ENCODE peak calls at places on chromosome 14, in eight cellular contexts. S is mammary epithelial cell, C is left lung, U is SK-N-SH, Y is transverse colon, B is pancreas, A is astrocyte, X is heart right ventricle. Z is an unnamed sample. For H3K27me3 and H3K4me1, the result is how much of the 10 kb centered on the place peaks cover.

GRCh38 chr14:51517116-51517515 is 134.6 kb upstream of the FRMD6 start:
- DNase-seq in S (no peak), C (no peak), U (no peak), Y (no peak), B (no peak), A (no peak), X (peak), Z (no peak)

GRCh38 chr14:55545779-55546178 is 34.2 kb upstream of the KTN1 start:
- DNase-seq in S (no peak), C (no peak), U (no peak), Y (no peak), B (no peak), A (no peak), X (no peak), Z (no peak)

GRCh38 chr14:72516936-72517408 is 376.9 kb downstream of the DPF3 start:
- DNase-seq in S (peak), C (no peak), U (peak), Y (peak), B (peak), A (peak), X (peak), Z (peak)

GRCh38 chr14:78970677-78971076 is 800.5 kb downstream of the NRXN3 start:
- DNase-seq in S (no peak), C (no peak), U (no peak), Y (no peak), B (no peak), A (peak), X (no peak), Z (no peak)

GRCh38 chr14:95910628-95911027 is 34.0 kb downstream of the TUNAR start:
- DNase-seq in S (no peak), C (no peak), U (no peak), Y (no peak), B (no peak), A (no peak), X (no peak), Z (no peak)

GRCh38 chr14:61051046-61051445 is 70.0 kb downstream of the SLC38A6 start:
- DNase-seq in S (no peak), C (no peak), U (no peak), Y (no peak), B (no peak), A (no peak), X (peak), Z (no peak)

GRCh38 chr14:101442451-101442850 is 118.8 kb upstream of the DIO3 start:
- DNase-seq in S (no peak), C (no peak), U (no peak), Y (no peak), B (no peak), A (peak), X (no peak), Z (peak)

GRCh38 chr14:52598568-52598967 is 45.9 kb downstream of the GPR137C start:
- DNase-seq in S (no peak), C (no peak), U (no peak), Y (no peak), B (no peak), A (no peak), X (no peak), Z (no peak)

GRCh38 chr14:54691525-54692260 is 124.8 kb downstream of the SAMD4A start:
- DNase-seq in S (peak), C (no peak), U (peak), Y (peak), B (peak), A (no peak), X (peak), Z (peak)

GRCh38 chr14:49427117-49427516 is 159.1 kb downstream of the RPS29 start:
- DNase-seq in S (no peak), C (no peak), U (no peak), Y (no peak), B (no peak), A (no peak), X (no peak), Z (no peak)

GRCh38 chr14:55053018-55053417 is 1.6 kb downstream of the MAPK1IP1L start:
- DNase-seq in S (no peak), C (no peak), U (no peak), Y (no peak), B (no peak), A (no peak), X (no peak), Z (no peak)

GRCh38 chr14:23513466-23514008 is 38.0 kb downstream of the ZFHX2 start:
- DNase-seq in S (no peak), C (no peak), U (no peak), Y (no peak), B (no peak), A (no peak), X (no peak), Z (no peak)

GRCh38 chr14:36520601-36521525 is 831 bp upstream of the NKX2-1 start:
- DNase-seq in S (peak), C (peak), U (peak), Y (peak), B (no peak), A (no peak), X (no peak), Z (no peak)

GRCh38 chr14:61569783-61570182 is 125.5 kb upstream of the HIF1A start:
- DNase-seq in S (peak), C (peak), U (no peak), Y (no peak), B (no peak), A (peak), X (no peak), Z (peak)

GRCh38 chr14:44742202-44742601 is 219.5 kb downstream of the KLHL28 start:
- DNase-seq in S (no peak), C (no peak), U (no peak), Y (no peak), B (no peak), A (no peak), X (no peak), Z (no peak)
- TF ChIP-seq CTCF in S (no peak), C (no peak), U (no peak), Y (no peak), B (no peak), A (no peak), X (no peak), Z (no peak)

DNA sequence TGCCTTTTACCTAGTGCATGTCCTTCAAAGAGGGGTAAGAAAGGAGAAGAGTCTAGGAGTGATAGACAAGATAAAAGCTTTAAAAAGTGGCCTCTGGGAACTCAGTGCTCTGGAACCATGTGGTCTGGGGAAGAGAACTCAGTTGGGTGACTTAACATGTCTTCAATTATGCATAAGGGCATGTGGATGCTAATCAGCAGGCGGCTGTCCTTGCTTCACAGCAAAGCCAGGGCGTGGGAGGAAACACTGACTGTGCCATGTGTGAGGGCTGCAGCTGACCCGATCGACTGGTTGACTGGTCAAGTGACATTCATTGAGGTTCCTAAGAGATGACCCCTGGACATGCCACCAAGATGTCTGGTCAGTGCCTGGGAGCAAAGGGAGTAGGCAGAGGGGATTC is 1053.8 kb downstream of the BCL11B start:
- DNase-seq in S (no peak), C (no peak), U (no peak), Y (no peak), B (no peak), A (no peak), X (no peak), Z (no peak)
- H3K27me3 ChIP-seq in S (under half), C (under half), U (under half), Y (under half), B (under half), A (under half), X (under half), Z (under half)

GRCh38 chr14:104690266-104690711 is 871 bp downstream of the INF2 start:
- DNase-seq in S (no peak), C (peak), U (no peak), Y (peak), B (peak), A (no peak), X (no peak), Z (no peak)
- H3K4me1 ChIP-seq in S (half or more), C (under half), U (under half), Y (half or more), B (under half), A (half or more), X (half or more), Z (half or more)

GRCh38 chr14:32898876-32899275 is 39.8 kb upstream of the NPAS3 start:
- DNase-seq in S (no peak), C (no peak), U (no peak), Y (no peak), B (no peak), A (no peak), X (no peak), Z (no peak)
- TF ChIP-seq CTCF in S (no peak), C (no peak), U (no peak), Y (no peak), B (no peak), A (no peak), X (no peak), Z (no peak)

GRCh38 chr14:87139299-87139698 is 853.7 kb downstream of the GALC start:
- DNase-seq in S (peak), C (no peak), U (no peak), Y (no peak), B (no peak), A (peak), X (no peak), Z (no peak)

GRCh38 chr14:87148655-87149054 is 844.3 kb downstream of the GALC start:
- DNase-seq in S (no peak), C (no peak), U (no peak), Y (no peak), B (no peak), A (peak), X (no peak), Z (no peak)

GRCh38 chr14:87142568-87143211 is 850.3 kb downstream of the GALC start:
- DNase-seq in S (no peak), C (no peak), U (no peak), Y (no peak), B (no peak), A (no peak), X (no peak), Z (no peak)
- H3K27me3 ChIP-seq in S (under half), C (under half), U (under half), Y (under half), B (under half), A (under half), X (under half), Z (under half)

DNA sequence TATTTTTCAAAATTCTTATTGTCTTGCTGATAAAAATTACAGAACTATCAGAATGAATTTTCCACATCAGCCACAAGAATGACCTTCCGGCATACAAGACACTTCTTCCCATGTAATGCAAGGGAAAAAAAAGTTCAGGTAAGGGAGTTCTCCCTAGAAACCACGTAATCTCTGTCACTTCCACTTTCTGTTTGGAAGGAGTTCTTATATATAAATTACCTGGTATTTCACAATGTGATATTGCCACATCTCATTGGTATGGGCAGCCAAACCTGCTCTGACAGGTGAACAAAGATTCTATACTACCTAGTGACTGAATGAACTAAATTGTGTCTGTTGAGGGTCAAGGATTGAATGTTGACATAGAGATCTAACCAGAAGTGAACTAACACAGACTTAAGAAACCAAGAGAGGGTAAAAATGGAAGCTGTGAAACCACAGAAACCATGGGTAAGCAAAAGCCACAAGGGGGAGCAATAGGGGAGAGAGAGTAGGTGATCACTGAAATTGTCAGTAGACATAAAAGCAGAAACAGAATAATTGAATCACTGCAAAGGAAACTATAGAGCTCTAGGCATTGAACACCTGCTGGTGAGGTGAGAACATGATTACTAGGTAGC is 161.3 kb downstream of the RPL10L start:
- DNase-seq in S (no peak), C (no peak), U (no peak), Y (no peak), B (no peak), A (peak), X (no peak), Z (no peak)
- H3K4me1 ChIP-seq in S (under half), C (under half), U (under half), Y (under half), B (under half), A (under half), X (under half), Z (under half)

DNA sequence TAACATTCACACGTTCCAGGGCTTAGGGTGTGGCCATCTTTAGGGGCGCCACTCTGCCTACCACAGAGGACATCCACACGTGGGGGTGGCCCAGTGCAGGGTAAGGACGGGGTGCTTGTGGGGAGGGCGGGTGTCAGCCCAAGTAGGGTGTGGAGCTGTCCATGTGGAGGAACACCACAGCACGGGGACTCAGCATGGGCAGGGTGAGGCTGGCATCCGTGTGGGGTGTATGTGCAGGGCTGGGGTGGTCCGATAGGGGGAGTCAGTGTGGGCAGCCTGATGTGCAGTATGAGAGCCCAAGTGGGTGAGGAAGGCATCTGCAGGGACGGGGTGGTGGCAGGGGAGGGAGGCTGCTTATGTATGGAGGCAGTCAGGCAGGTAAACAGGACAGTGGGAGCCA is 17.7 kb downstream of the PSMC1 start:
- DNase-seq in S (no peak), C (no peak), U (peak), Y (no peak), B (no peak), A (no peak), X (no peak), Z (no peak)
- TF ChIP-seq CTCF in S (no peak), C (no peak), U (no peak), Y (no peak), B (no peak), A (no peak), X (no peak), Z (no peak)

Z was measured in CD8-positive, alpha-beta T cell.